ENCODE peak calls at places on chromosomes 16 and 17, in four cellular contexts. I, Y, S and F are unnamed samples.

GRCh38 chr17:82458885-82459424 is 414 bp downstream of the NARF start:
- DNase-seq in I (peak; percentile 91), Y (no peak), S (no peak), F (peak; percentile 19)

GRCh38 chr16:59848314-59848713 is 1114.2 kb upstream of the GOT2 start:
- DNase-seq in I (no peak), Y (no peak), S (no peak), F (no peak)

GRCh38 chr17:31560836-31561235 is 169.4 kb downstream of the RAB11FIP4 start:
- DNase-seq in I (peak; percentile 95), Y (no peak), S (no peak), F (no peak)

GRCh38 chr16:4345439-4346204 is 5.5 kb downstream of the PAM16 start:
- DNase-seq in I (no peak), Y (no peak), S (no peak), F (no peak)

GRCh38 chr16:56667581-56668571 is at the start of gene MT1G:
- DNase-seq in I (peak; percentile 83), Y (peak; percentile 14), S (no peak), F (no peak)

GRCh38 chr16:50265260-50265659 is 1.1 kb upstream of the ADCY7 start:
- DNase-seq in I (peak; percentile 32), Y (no peak), S (no peak), F (peak; percentile 22)

GRCh38 chr17:49969134-49969759 is at the start of gene DLX4:
- DNase-seq in I (peak; percentile 96), Y (no peak), S (peak; percentile 55), F (peak; percentile 8)

GRCh38 chr17:67570797-67571196 is 146.9 kb upstream of the NOL11 start:
- DNase-seq in I (no peak), Y (no peak), S (no peak), F (no peak)

GRCh38 chr16:88088161-88088581 is 136.9 kb downstream of the BANP start:
- DNase-seq in I (peak; percentile 65), Y (peak; percentile 49), S (no peak), F (no peak)

GRCh38 chr16:20129375-20129774 is 55.7 kb upstream of the GPR139 start:
- DNase-seq in I (no peak), Y (no peak), S (no peak), F (no peak)

GRCh38 chr17:78723001-78723796 is 58.9 kb downstream of the CYTH1 start:
- DNase-seq in I (no peak), Y (peak; percentile 31), S (no peak), F (no peak)

GRCh38 chr17:69874220-69874670 is 200.8 kb upstream of the KCNJ16 start:
- DNase-seq in I (peak; percentile 60), Y (peak; percentile 98), S (no peak), F (no peak)

GRCh38 chr17:21513012-21513570 is 136.9 kb downstream of the KCNJ12 start:
- DNase-seq in I (peak; percentile 97), Y (peak; percentile 70), S (peak; percentile 86), F (peak; percentile 44)

GRCh38 chr17:65062168-65062915 is 5.8 kb upstream of the GNA13 start:
- DNase-seq in I (no peak), Y (peak; percentile 33), S (no peak), F (no peak)

GRCh38 chr16:53523971-53524548 is 21.1 kb upstream of the AKTIP start:
- DNase-seq in I (no peak), Y (no peak), S (no peak), F (no peak)

GRCh38 chr16:69244336-69244735 is 57.4 kb downstream of the SNTB2 start:
- DNase-seq in I (no peak), Y (no peak), S (no peak), F (no peak)

GRCh38 chr16:4376126-4376819 is 4.6 kb downstream of the VASN start:
- DNase-seq in I (peak; percentile 99), Y (peak; percentile 94), S (no peak), F (no peak)

GRCh38 chr16:50196736-50197135 is 43.6 kb downstream of the TENT4B start:
- DNase-seq in I (no peak), Y (no peak), S (peak; percentile 53), F (no peak)

GRCh38 chr16:19984136-19984535 is 89.6 kb downstream of the GPR139 start:
- DNase-seq in I (no peak), Y (no peak), S (no peak), F (no peak)

GRCh38 chr17:29778936-29779811 is 150.9 kb downstream of the SSH2 start:
- DNase-seq in I (peak; percentile 91), Y (peak; percentile 75), S (peak; percentile 88), F (peak; percentile 47)

GRCh38 chr16:85139888-85140339 is 27.6 kb upstream of the CIBAR2 start:
- DNase-seq in I (peak; percentile 58), Y (no peak), S (no peak), F (no peak)

GRCh38 chr16:30356401-30357084 is 1.4 kb upstream of the CD2BP2 start:
- DNase-seq in I (peak; percentile 74), Y (no peak), S (no peak), F (no peak)

GRCh38 chr16:66511615-66512500 is 38.1 kb downstream of the TK2 start:
- DNase-seq in I (peak; percentile 87), Y (peak; percentile 82), S (no peak), F (no peak)

GRCh38 chr16:57045694-57046381 is 46.5 kb upstream of the CPNE2 start:
- DNase-seq in I (peak; percentile 92), Y (peak; percentile 63), S (peak; percentile 68), F (no peak)

GRCh38 chr16:31568577-31569359 is 41.1 kb downstream of the AHSP start:
- DNase-seq in I (no peak), Y (no peak), S (no peak), F (no peak)

GRCh38 chr17:61485067-61485775 is 33.0 kb downstream of the TBX4 start:
- DNase-seq in I (no peak), Y (no peak), S (no peak), F (no peak)

GRCh38 chr17:65785109-65785508 is 223.7 kb upstream of the AXIN2 start:
- DNase-seq in I (peak; percentile 65), Y (peak; percentile 98), S (no peak), F (no peak)

GRCh38 chr17:35050170-35050569 is 13.3 kb downstream of the RFFL start:
- DNase-seq in I (no peak), Y (no peak), S (no peak), F (no peak)

GRCh38 chr16:67868290-67868689 is 4.6 kb upstream of the EDC4 start:
- DNase-seq in I (peak; percentile 66), Y (no peak), S (no peak), F (no peak)

GRCh38 chr17:42928714-42929496 is 28.3 kb downstream of the G6PC1 start:
- DNase-seq in I (peak; percentile 89), Y (peak; percentile 94), S (no peak), F (no peak)

GRCh38 chr17:79050591-79050990 is 24.0 kb upstream of the ENGASE start:
- DNase-seq in I (no peak), Y (no peak), S (no peak), F (no peak)

GRCh38 chr17:45388604-45389325 is 43.9 kb downstream of the ARHGAP27 start:
- DNase-seq in I (peak; percentile 94), Y (peak; percentile 41), S (no peak), F (no peak)

GRCh38 chr16:62041401-62041800 is 5.2 kb upstream of the CDH8 start:
- DNase-seq in I (no peak), Y (no peak), S (no peak), F (no peak)

GRCh38 chr16:59605706-59606105 is 871.6 kb upstream of the GOT2 start:
- DNase-seq in I (no peak), Y (no peak), S (no peak), F (no peak)

GRCh38 chr16:73060948-73061495 is 13.1 kb upstream of the ZFHX3 start:
- DNase-seq in I (peak; percentile 73), Y (no peak), S (no peak), F (no peak)
- H3K4me3 ChIP-seq in I (no peak overlapping the region), Y (no peak overlapping the region), S (no peak overlapping the region), F (no peak overlapping the region)

GRCh38 chr17:40320771-40321501 is 12.0 kb downstream of the RARA start:
- DNase-seq in I (peak; percentile 89), Y (peak; percentile 65), S (no peak), F (peak; percentile 65)

GRCh38 chr17:40323317-40323716 is 14.3 kb downstream of the RARA start:
- DNase-seq in I (no peak), Y (no peak), S (no peak), F (no peak)

GRCh38 chr17:40319651-40320550 is 10.9 kb downstream of the RARA start:
- DNase-seq in I (peak; percentile 81), Y (no peak), S (peak; percentile 81), F (peak; percentile 84)

GRCh38 chr17:40322417-40323315 is 13.7 kb downstream of the RARA start:
- DNase-seq in I (peak; percentile 96), Y (peak; percentile 81), S (peak; percentile 92), F (peak; percentile 91)

GRCh38 chr17:40321502-40322416 is 12.8 kb downstream of the RARA start:
- DNase-seq in I (peak; percentile 18), Y (no peak), S (no peak), F (no peak)
- H3K4me3 ChIP-seq in I (peak overlapping the region; percentile 86), Y (peak overlapping the region; percentile 95), S (peak overlapping the region; percentile 91), F (peak overlapping the region; percentile 95)

GRCh38 chr16:72992142-72992601 is 55.8 kb downstream of the ZFHX3 start:
- DNase-seq in I (no peak), Y (no peak), S (no peak), F (no peak)
- H3K4me3 ChIP-seq in I (no peak overlapping the region), Y (no peak overlapping the region), S (no peak overlapping the region), F (no peak overlapping the region)

GRCh38 chr16:1335211-1335971 is 1.9 kb downstream of the BAIAP3 start:
- DNase-seq in I (no peak), Y (no peak), S (no peak), F (no peak)
- H3K4me3 ChIP-seq in I (no peak overlapping the region), Y (no peak overlapping the region), S (no peak overlapping the region), F (no peak overlapping the region)

GRCh38 chr17:81388091-81388611 is 7.1 kb upstream of the BAHCC1 start:
- DNase-seq in I (peak; percentile 85), Y (no peak), S (no peak), F (no peak)

GRCh38 chr17:81390029-81390428 is 5.2 kb upstream of the BAHCC1 start:
- DNase-seq in I (no peak), Y (no peak), S (no peak), F (no peak)

GRCh38 chr17:81389585-81389984 is 5.7 kb upstream of the BAHCC1 start:
- DNase-seq in I (peak; percentile 89), Y (no peak), S (no peak), F (no peak)

GRCh38 chr17:81387235-81388060 is 7.8 kb upstream of the BAHCC1 start:
- DNase-seq in I (peak; percentile 97), Y (peak; percentile 59), S (no peak), F (no peak)

DNA sequence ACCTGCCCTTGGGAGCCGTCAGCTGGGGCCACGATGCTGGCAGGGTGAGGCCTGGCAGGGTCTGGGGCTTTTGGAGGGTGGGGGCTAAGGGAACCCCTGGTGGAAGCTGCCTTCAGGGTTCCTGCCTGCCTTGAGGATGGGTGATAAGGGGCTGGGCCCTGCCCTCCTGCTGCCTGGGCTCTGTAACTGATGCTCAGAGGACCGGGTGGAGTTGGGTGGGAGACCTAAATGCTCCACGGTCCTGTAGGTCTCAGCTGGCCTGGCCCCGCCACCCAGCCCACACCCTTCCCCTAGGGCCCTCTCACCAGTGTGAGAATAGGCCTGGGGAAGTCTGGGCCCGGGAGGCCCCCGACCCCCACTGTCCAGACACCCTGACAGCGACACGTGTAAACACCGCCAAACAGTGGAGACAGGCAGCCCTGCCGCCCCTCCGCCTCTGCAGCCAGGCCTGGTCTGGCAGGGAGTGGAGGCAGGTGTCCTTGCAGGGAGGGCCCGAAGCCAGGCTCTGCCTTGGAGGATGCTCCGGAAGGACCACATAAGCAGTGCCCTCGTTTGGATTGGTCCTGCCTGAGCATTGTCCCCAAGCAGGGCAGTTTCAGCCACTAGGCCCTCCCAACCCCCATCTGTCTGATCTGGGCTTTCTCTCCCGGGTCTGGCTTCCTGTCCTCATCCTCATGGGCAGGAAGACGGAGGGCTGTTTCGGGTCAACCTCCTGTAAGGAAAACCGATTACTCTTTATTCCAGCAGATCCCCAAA is 6.5 kb upstream of the BAHCC1 start:
- DNase-seq in I (peak; percentile 86), Y (no peak), S (no peak), F (no peak)
- H3K4me3 ChIP-seq in I (no peak overlapping the region), Y (no peak overlapping the region), S (no peak overlapping the region), F (no peak overlapping the region)

GRCh38 chr17:75261336-75262111 is at the start of the genes GGA3 and MRPS7:
- DNase-seq in I (peak; percentile 98), Y (peak; percentile 93), S (peak; percentile 98), F (peak; percentile 92)
- H3K4me3 ChIP-seq in I (peak within 1 kb of the TSS; percentile 94), Y (peak within 1 kb of the TSS; percentile 93), S (peak within 1 kb of the TSS; percentile 97), F (peak within 1 kb of the TSS; percentile 83)